ENCODE peak calls at places on chromosomes 13 and 19, in ten cellular contexts. L is fibroblast of the aortic adventitia, M is GM12865, P is lower leg skin, X is tibial artery, J is neural progenitor cell, S is cardiac muscle cell, U is foreskin fibroblast, I is astrocyte, O is thoracic aorta. V is an unnamed sample.

GRCh38 chr19:1471514-1472107 is 7.4 kb downstream of the C19orf25 start:
- DNase-seq in L (no peak), M (no peak), P (no peak), X (no peak), J (peak), S (no peak), U (peak), I (no peak), O (no peak), V (no peak)

GRCh38 chr13:100089633-100090032 is 740 bp downstream of the PCCA start:
- DNase-seq in L (peak), M (peak), P (no peak), X (no peak), J (no peak), S (no peak), U (peak), I (peak), O (no peak), V (peak)

GRCh38 chr19:9309974-9310446 is 372 bp upstream of the ZNF699 start:
- DNase-seq in L (peak), M (no peak), P (peak), X (peak), J (peak), S (peak), U (peak), I (no peak), O (peak), V (peak)

GRCh38 chr19:3333020-3333583 is 33.3 kb upstream of the NFIC start:
- DNase-seq in L (no peak), M (no peak), P (no peak), X (no peak), J (no peak), S (no peak), U (no peak), I (no peak), O (no peak), V (no peak)

GRCh38 chr13:112836940-112837339 is 132.1 kb upstream of the MCF2L start:
- DNase-seq in L (no peak), M (no peak), P (no peak), X (no peak), J (no peak), S (no peak), U (no peak), I (no peak), O (no peak), V (no peak)

GRCh38 chr13:20702945-20703784 is at the start of gene IL17D:
- DNase-seq in L (no peak), M (peak), P (no peak), X (peak), J (peak), S (peak), U (peak), I (no peak), O (no peak), V (no peak)

GRCh38 chr13:49374585-49375290 is 69.1 kb downstream of the CAB39L start:
- DNase-seq in L (peak), M (peak), P (no peak), X (no peak), J (no peak), S (no peak), U (peak), I (peak), O (no peak), V (peak)

GRCh38 chr13:51715613-51716012 is 88.3 kb downstream of the DHRS12 start:
- DNase-seq in L (no peak), M (no peak), P (no peak), X (no peak), J (no peak), S (no peak), U (no peak), I (no peak), O (no peak), V (no peak)

GRCh38 chr13:72960541-72960940 is 98.3 kb upstream of the KLF5 start:
- DNase-seq in L (no peak), M (no peak), P (no peak), X (no peak), J (no peak), S (no peak), U (no peak), I (no peak), O (no peak), V (no peak)

GRCh38 chr13:80011448-80012212 is 329.3 kb downstream of the SPRY2 start:
- DNase-seq in L (peak), M (no peak), P (no peak), X (no peak), J (no peak), S (no peak), U (peak), I (no peak), O (no peak), V (peak)

GRCh38 chr13:98842074-98842473 is 89.6 kb upstream of the SLC15A1 start:
- DNase-seq in L (no peak), M (no peak), P (no peak), X (no peak), J (no peak), S (peak), U (no peak), I (no peak), O (no peak), V (no peak)

GRCh38 chr19:18000480-18000980 is 7.4 kb upstream of the ARRDC2 start:
- DNase-seq in L (no peak), M (no peak), P (no peak), X (no peak), J (peak), S (no peak), U (no peak), I (no peak), O (no peak), V (no peak)

GRCh38 chr13:70088926-70089325 is 18.7 kb upstream of the ATXN8OS start:
- DNase-seq in L (no peak), M (no peak), P (no peak), X (no peak), J (no peak), S (no peak), U (no peak), I (no peak), O (no peak), V (no peak)

GRCh38 chr19:6064016-6064702 is 46.1 kb downstream of the RFX2 start:
- DNase-seq in L (no peak), M (no peak), P (no peak), X (peak), J (no peak), S (no peak), U (no peak), I (no peak), O (no peak), V (no peak)

DNA sequence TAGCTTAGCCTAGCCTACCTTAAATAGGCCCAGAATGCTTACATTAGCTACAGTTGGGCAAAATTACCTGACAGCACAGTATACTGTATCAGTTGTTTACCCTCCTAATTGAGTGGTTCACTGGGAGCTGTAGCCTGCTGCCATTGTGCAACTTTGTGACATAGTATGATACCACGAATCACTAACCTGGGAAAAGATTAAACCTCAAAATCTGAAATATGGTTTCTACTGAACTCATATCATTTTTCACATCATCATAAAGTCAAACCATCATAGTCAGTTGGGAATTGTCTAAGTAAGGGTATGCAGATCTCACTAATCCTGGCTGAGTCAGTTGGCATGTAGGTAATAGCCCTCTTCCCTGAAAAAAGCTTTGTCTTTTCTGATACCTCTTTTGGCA is 9.1 kb downstream of the PAN3 start:
- DNase-seq in L (no peak), M (no peak), P (no peak), X (no peak), J (no peak), S (no peak), U (peak), I (no peak), O (no peak), V (peak)
- TF ChIP-seq CTCF in L (no peak), M (no peak), P (no peak), X (no peak), J (no peak), S (no peak), U (no peak), I (no peak), O (no peak), V (no peak)

DNA sequence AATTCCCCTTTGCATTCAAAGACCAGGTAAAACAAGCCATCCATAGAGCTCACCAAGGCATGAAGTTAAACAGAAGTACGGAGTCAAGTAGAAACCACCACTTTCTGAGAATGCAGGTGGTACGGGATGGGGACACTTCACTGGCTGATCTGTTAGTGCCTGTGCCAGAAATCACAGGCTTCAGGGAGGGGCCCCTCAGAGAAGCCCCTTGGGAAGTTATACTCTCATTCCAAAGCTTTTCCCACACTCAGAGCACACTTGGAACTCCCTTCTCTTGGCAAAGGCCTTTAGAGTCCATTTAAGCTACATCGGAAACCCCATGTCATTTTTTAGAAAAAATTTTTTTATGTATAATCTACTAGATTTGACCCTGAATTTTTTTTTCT is 80.7 kb upstream of the WASF3 start:
- DNase-seq in L (peak), M (no peak), P (no peak), X (no peak), J (no peak), S (no peak), U (no peak), I (no peak), O (no peak), V (no peak)
- H3K4me3 ChIP-seq in L (peak), M (no peak), P (no peak), X (peak), J (peak), S (no peak), U (no peak), I (peak), O (peak), V (no peak)

DNA sequence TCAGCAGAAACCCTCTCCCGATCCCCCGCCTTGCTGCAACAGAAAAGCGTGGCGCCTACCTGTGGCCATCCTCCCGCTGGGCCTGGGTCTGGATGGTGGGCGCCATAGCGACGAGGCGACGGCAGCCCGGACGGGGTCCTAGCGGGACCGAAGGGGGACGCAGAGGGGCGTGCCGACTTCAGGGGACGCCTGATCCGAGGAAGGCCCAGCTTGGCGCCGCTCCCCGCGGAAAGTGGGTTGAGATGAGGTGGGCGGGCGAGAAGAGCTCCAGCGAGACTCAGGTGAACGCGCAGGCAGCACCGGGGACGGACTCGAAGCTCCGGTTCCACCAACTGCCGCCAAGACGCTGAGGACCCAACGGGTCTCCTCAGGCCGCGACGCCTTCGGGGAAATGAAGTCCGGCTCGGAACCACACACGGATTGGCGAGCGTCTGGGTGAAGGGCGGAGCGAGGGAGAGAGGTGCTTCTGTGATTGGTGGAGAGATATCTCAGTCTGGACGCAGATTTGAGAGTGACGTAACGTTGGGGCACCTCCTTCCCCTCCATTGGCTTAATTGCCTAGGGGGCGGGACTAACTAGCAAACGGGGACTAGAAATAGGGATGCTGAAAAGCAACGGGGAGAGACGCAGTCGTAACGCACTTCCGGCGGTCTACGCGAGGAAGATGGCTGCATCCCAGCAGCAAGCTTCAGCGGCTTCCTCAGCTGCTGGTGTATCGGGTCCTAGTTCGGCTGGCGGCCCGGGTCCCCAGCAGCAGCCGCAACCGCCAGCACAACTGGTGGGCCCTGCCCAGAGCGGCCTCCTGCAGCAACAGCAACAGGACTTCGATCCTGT is at the start of the genes MED29 and PAF1:
- DNase-seq in L (peak), M (peak), P (peak), X (peak), J (peak), S (peak), U (peak), I (peak), O (peak), V (peak)
- TF ChIP-seq CTCF in L (no peak), M (peak), P (no peak), X (no peak), J (peak), S (no peak), U (no peak), I (no peak), O (no peak), V (no peak)

GRCh38 chr13:30906411-30906990 is 430 bp downstream of the MEDAG start:
- DNase-seq in L (peak), M (no peak), P (no peak), X (peak), J (no peak), S (peak), U (no peak), I (peak), O (no peak), V (peak)

GRCh38 chr13:30904043-30904442 is 2.0 kb upstream of the MEDAG start:
- DNase-seq in L (peak), M (no peak), P (no peak), X (no peak), J (no peak), S (no peak), U (no peak), I (no peak), O (no peak), V (peak)

GRCh38 chr13:30907167-30907761 is 1.2 kb downstream of the MEDAG start:
- DNase-seq in L (peak), M (no peak), P (no peak), X (peak), J (no peak), S (no peak), U (peak), I (peak), O (no peak), V (peak)

GRCh38 chr13:30908416-30908980 is 2.4 kb downstream of the MEDAG start:
- DNase-seq in L (peak), M (no peak), P (no peak), X (peak), J (no peak), S (no peak), U (no peak), I (peak), O (no peak), V (peak)

DNA sequence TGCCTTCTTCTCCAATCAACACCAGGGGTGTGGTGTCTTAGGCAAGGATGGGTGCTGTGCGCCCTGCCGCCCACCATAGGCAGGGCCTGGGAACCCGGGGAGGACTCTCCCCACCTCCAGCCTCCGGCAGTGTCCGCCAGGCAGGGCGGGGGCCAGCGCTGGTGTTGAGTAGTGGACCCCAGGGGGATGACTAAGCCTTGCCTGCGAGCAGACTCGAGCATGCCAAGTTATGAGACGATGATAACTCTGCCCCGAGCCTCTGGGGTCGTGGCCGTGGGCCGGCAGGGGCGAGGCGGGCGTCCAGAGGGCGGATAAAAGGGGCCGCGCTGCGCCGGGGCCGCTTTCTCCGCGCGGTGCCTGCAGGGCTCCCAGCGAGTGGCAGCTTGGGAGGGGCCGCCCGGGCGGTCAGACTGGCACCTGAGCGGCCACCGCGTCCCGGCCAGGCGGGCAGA is at the start of gene MEDAG:
- DNase-seq in L (peak), M (no peak), P (peak), X (peak), J (no peak), S (no peak), U (peak), I (peak), O (peak), V (peak)
- H3K4me3 ChIP-seq in L (peak), M (no peak), P (peak), X (peak), J (no peak), S (peak), U (no peak), I (peak), O (peak), V (peak)

DNA sequence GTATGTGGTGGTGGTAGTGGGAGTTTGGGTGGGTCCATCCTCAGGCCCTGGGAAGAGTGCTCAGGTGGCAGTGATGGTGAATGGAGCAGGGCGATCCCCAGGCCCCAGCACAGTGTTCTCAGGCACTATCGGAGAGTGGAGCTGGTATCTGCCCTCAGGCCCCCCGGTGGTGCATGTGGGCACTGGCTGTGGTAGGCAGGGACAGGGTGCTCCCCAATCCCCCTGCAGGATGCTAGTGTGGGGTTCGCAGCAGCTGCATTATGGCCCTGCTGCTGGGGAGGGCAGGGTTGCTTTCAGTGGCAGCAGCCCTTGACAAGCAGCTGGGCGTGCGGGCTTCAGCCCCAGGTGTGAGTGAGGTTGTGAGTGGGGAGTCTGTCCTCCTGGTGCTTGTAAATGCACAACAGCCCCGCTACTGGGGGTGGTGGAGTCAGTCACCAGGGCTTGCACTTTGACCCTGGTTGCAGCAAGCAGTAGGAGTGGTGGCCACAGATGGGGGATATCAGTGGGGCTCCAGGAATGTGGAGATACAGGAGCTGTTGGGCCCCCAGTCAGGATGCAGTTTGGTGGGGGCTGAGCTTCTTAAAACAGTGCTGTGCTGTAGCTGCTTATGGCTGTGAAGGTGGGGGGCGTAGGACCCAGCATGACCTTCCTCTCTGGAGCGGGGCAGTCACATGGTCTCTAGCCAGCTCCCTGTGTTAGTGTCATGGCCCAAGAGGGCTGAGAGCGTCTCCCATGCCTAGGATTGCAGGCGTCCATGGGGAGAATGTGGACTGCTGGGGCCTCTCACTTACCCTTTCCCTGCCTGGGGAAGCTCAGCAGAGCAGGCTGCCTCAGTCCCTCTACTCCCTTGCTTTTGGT is 38.7 kb upstream of the ARHGEF7 start:
- DNase-seq in L (no peak), M (no peak), P (no peak), X (no peak), J (no peak), S (no peak), U (no peak), I (no peak), O (no peak), V (no peak)
- TF ChIP-seq CTCF in L (peak), M (no peak), P (no peak), X (no peak), J (peak), S (peak), U (no peak), I (no peak), O (no peak), V (no peak)

GRCh38 chr13:55566334-55566733 is 1574.4 kb upstream of the PRR20A start:
- DNase-seq in L (no peak), M (no peak), P (no peak), X (no peak), J (no peak), S (no peak), U (no peak), I (no peak), O (no peak), V (no peak)

GRCh38 chr13:55566779-55567178 is 1573.9 kb upstream of the PRR20A start:
- DNase-seq in L (no peak), M (no peak), P (no peak), X (no peak), J (no peak), S (no peak), U (no peak), I (no peak), O (no peak), V (no peak)

GRCh38 chr13:55567721-55568625 is 1572.7 kb upstream of the PRR20A start:
- DNase-seq in L (no peak), M (no peak), P (no peak), X (no peak), J (no peak), S (no peak), U (no peak), I (no peak), O (no peak), V (no peak)

GRCh38 chr13:55560331-55560730 is 1580.4 kb upstream of the PRR20A start:
- DNase-seq in L (no peak), M (no peak), P (no peak), X (no peak), J (no peak), S (no peak), U (no peak), I (no peak), O (no peak), V (no peak)

GRCh38 chr13:55563267-55563666 is 1577.5 kb upstream of the PRR20A start:
- DNase-seq in L (no peak), M (no peak), P (no peak), X (no peak), J (no peak), S (no peak), U (no peak), I (no peak), O (no peak), V (no peak)
- H3K4me3 ChIP-seq in L (no peak), M (no peak), P (no peak), X (no peak), J (no peak), S (no peak), U (no peak), I (no peak), O (no peak), V (no peak)